ENCODE peak calls at places on chromosomes 11 and 22, in nine cellular contexts. Z, Q, I, W, P, N, X, M and E are unnamed samples.

GRCh38 chr11:2382129-2382517 is 5.0 kb downstream of the CD81 start:
- DNase-seq in Z (no peak), Q (no peak), I (no peak), W (no peak), P (no peak), N (no peak), X (no peak), M (no peak), E (no peak)

GRCh38 chr11:34145847-34146381 is 40.5 kb downstream of the NAT10 start:
- DNase-seq in Z (no peak), Q (no peak), I (no peak), W (no peak), P (no peak), N (no peak), X (no peak), M (peak; percentile 67), E (no peak)

GRCh38 chr11:95660038-95660437 is 129.5 kb downstream of the FAM76B start:
- DNase-seq in Z (no peak), Q (no peak), I (no peak), W (no peak), P (no peak), N (peak; percentile 43), X (no peak), M (no peak), E (no peak)

GRCh38 chr11:118435233-118435892 is 929 bp upstream of the KMT2A start:
- DNase-seq in Z (peak; percentile 26), Q (no peak), I (peak; percentile 81), W (peak; percentile 79), P (peak; percentile 46), N (peak; percentile 96), X (no peak), M (peak; percentile 74), E (peak; percentile 80)

GRCh38 chr22:21450320-21450831 is 16.8 kb upstream of the TMEM191C start:
- DNase-seq in Z (no peak), Q (no peak), I (peak; percentile 31), W (peak; percentile 65), P (no peak), N (peak; percentile 41), X (no peak), M (no peak), E (peak; percentile 3)

GRCh38 chr11:94876645-94877445 is 96.5 kb downstream of the CWC15 start:
- DNase-seq in Z (peak; percentile 96), Q (no peak), I (peak; percentile 44), W (no peak), P (peak; percentile 79), N (no peak), X (peak; percentile 93), M (peak; percentile 79), E (no peak)

GRCh38 chr11:12165237-12165875 is 55.0 kb downstream of the MICAL2 start:
- DNase-seq in Z (no peak), Q (no peak), I (no peak), W (no peak), P (no peak), N (no peak), X (no peak), M (no peak), E (no peak)

GRCh38 chr11:75773595-75774353 is 5.2 kb downstream of the DGAT2 start:
- DNase-seq in Z (no peak), Q (no peak), I (no peak), W (no peak), P (no peak), N (no peak), X (no peak), M (peak; percentile 85), E (no peak)

GRCh38 chr11:133957926-133958325 is 1.2 kb upstream of the IGSF9B start:
- DNase-seq in Z (peak; percentile 45), Q (no peak), I (no peak), W (no peak), P (no peak), N (no peak), X (no peak), M (no peak), E (no peak)

GRCh38 chr11:69648679-69649575 is 8.0 kb downstream of the CCND1 start:
- DNase-seq in Z (no peak), Q (no peak), I (no peak), W (no peak), P (no peak), N (no peak), X (no peak), M (no peak), E (no peak)

GRCh38 chr11:64372802-64373597 is 14.0 kb downstream of the RPS6KA4 start:
- DNase-seq in Z (no peak), Q (no peak), I (no peak), W (peak; percentile 71), P (no peak), N (no peak), X (no peak), M (no peak), E (no peak)

GRCh38 chr11:70742553-70743291 is 344.4 kb downstream of the CTTN start:
- DNase-seq in Z (no peak), Q (no peak), I (peak; percentile 44), W (no peak), P (no peak), N (peak; percentile 89), X (no peak), M (no peak), E (no peak)

GRCh38 chr11:27309064-27309463 is 54.0 kb downstream of the CCDC34 start:
- DNase-seq in Z (peak; percentile 81), Q (no peak), I (no peak), W (no peak), P (no peak), N (no peak), X (no peak), M (no peak), E (no peak)

GRCh38 chr11:121464352-121464946 is 11.7 kb upstream of the SORL1-AS1 start:
- DNase-seq in Z (peak; percentile 96), Q (peak; percentile 80), I (peak; percentile 19), W (no peak), P (peak; percentile 64), N (no peak), X (peak; percentile 73), M (no peak), E (no peak)

DNA sequence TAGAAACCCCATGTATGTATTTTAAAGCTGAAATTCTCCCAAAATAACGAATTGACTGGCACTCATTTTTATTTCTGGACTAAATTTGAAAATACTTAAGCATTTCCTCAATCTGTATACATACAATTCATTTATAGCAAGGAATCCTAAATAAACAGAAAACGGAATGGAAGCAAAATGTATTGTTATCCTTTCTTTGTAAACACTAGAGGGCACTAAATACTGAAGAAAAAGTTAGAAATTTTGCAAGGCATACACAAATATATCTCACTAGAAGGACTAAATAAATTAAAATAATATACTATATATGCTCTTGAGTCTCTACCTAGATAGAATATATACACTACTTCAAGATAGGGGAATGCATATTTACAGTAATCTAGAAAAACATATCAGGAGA is 23.1 kb upstream of the ANO5 start:
- DNase-seq in Z (no peak), Q (no peak), I (no peak), W (no peak), P (no peak), N (no peak), X (no peak), M (no peak), E (no peak)
- TF ChIP-seq CTCF in Z (no peak), Q (no peak), I (peak; percentile 50), W (no peak), P (peak; percentile 53), N (peak; percentile 61), X (peak; percentile 59), M (peak; percentile 31), E (peak; percentile 68)

DNA sequence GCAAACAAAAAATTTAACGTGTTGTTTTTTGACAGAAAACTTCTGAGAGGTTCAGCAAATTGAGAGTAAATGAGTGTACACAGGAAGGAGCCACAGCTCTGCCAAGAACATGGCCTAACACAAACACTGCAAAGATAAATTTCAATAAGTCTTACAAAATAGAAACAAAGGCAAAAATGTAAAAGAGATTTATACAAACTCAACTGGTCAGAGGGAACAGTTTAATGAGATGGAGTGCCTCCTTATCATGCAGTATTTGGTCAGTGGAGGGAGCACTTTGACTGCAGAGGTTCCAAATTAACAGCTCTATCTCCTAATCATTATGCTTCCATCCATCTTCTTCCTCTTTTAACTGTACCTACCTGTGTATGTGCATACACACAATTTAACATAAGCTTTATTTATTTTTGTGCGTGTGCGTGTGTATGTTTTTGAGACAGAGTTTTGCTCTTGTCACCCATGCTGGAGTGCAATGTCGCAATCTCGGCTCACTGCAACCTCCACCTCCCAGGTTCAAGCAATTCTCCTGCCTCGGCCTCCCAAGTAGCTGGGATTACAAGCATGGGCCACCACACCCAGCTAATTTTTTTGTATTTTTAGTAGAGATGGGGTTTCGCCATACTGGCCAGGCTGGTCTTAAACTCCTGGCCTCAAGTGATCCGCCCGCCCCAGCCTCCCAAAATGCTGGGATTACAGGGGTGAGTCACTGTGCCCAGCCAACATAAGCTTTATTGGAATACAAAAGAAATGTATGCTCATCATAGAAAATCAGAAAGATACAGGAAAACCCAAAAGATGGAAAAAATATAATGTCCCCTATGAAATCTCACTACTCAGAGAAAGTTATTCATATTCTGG is 111.9 kb downstream of the MRTFA start:
- DNase-seq in Z (no peak), Q (no peak), I (no peak), W (no peak), P (no peak), N (no peak), X (no peak), M (no peak), E (no peak)
- TF ChIP-seq CTCF in Z (no peak), Q (peak; percentile 42), I (no peak), W (no peak), P (no peak), N (peak; percentile 14), X (peak; percentile 28), M (peak; percentile 40), E (no peak)

DNA sequence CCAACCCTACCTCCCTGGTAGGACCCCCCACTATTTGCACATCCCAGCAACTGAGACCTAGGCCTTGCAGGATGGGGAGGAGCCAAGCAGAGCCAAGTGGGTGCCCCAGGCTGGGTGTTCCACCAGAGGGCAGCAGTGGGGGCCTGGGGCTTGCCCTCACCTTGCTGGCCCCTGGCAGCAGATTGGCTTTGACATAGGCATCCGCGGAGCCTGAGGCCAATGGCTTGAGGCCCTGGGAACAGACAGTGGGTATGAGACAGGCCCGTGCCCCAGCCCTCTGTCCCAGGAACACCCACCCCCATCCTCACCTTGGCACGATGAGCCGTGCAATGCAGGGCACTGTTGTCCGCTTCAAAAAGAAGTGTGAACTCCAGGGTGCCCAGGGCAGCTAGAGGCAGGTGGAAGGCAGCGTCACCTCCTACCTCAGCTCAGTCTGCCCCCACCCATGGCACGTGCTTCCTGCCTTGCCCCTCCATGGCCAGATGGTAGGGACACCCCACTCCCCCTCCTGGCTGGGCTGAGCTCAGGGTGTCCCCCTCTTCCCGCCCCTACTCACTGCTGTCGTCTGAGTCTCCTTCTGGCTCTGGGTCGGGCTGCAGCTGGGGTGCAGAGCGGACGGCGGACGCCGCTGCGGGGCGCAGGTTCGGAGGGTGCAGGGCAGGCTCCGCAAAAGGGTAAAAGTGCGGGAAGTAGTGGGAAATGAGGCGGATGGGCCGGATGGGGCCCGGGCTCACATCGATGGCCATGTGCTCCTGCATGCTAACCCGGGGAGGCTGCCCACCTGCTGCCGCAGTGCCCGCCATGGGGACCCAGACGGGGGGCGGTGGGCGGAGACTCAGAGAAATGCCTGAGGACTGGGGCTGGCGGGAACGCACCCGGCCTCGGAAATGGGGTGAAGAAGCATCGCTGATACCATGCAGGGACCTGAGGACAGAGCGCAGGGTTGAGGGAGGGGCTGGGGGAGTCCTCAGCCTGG is 9.0 kb downstream of the NDUFV1 start:
- DNase-seq in Z (no peak), Q (no peak), I (no peak), W (peak; percentile 78), P (no peak), N (peak; percentile 54), X (no peak), M (peak; percentile 56), E (peak; percentile 46)
- TF ChIP-seq CTCF in Z (peak; percentile 16), Q (peak; percentile 59), I (peak; percentile 46), W (no peak), P (peak; percentile 58), N (peak; percentile 52), X (peak; percentile 44), M (peak; percentile 48), E (peak; percentile 55)

GRCh38 chr22:44360686-44361381 is 48.1 kb upstream of the SHISAL1 start:
- DNase-seq in Z (peak; percentile 90), Q (peak; percentile 85), I (no peak), W (peak; percentile 77), P (peak; percentile 56), N (peak; percentile 50), X (peak; percentile 73), M (no peak), E (no peak)
- TF ChIP-seq CTCF in Z (peak; percentile 24), Q (peak; percentile 37), I (no peak), W (no peak), P (peak; percentile 54), N (peak; percentile 20), X (peak; percentile 20), M (no peak), E (no peak)